ENCODE peak calls at places on chromosomes 2 and 18, in four cellular contexts. One of them, this sample, is unnamed.
A peak's percentile ranks its signal among the peaks of the same experiment; 100 is the strongest.

GRCh38 chr2:169715379-169716228 is 18.0 kb upstream of the KLHL23 start:
- DNase-seq in SJSA1: no peak
- DNase-seq in tibial artery: no peak
- DNase-seq in cardiac muscle cell: peak; percentile 52
- DNase-seq in this sample: no peak

GRCh38 chr2:178479758-178480226 is 465 bp upstream of the PLEKHA3 start:
- DNase-seq in SJSA1: no peak
- DNase-seq in cardiac muscle cell: no peak
- DNase-seq in tibial artery: no peak
- DNase-seq in this sample: no peak

GRCh38 chr2:208608436-208608835 is 201.8 kb downstream of the PTH2R start:
- DNase-seq in SJSA1: no peak
- DNase-seq in cardiac muscle cell: no peak
- DNase-seq in tibial artery: no peak
- DNase-seq in this sample: no peak

GRCh38 chr2:223084873-223085272 is 32.9 kb downstream of the KCNE4 start:
- DNase-seq in tibial artery: no peak
- DNase-seq in SJSA1: no peak
- DNase-seq in cardiac muscle cell: no peak
- DNase-seq in this sample: no peak

GRCh38 chr2:7766302-7766701 is 849.1 kb downstream of the RNF144A start:
- DNase-seq in cardiac muscle cell: no peak
- DNase-seq in tibial artery: no peak
- DNase-seq in SJSA1: no peak
- DNase-seq in this sample: no peak

GRCh38 chr2:97963880-97964279 is 31.9 kb downstream of the TMEM131 start:
- DNase-seq in SJSA1: no peak
- DNase-seq in cardiac muscle cell: peak; percentile 25
- DNase-seq in tibial artery: no peak
- DNase-seq in this sample: no peak

GRCh38 chr2:209368924-209369323 is 54.9 kb upstream of the MAP2 start:
- DNase-seq in SJSA1: peak; percentile 77
- DNase-seq in tibial artery: peak; percentile 73
- DNase-seq in cardiac muscle cell: peak; percentile 91
- DNase-seq in this sample: peak; percentile 62

GRCh38 chr2:135473567-135473966 is 57.5 kb downstream of the ZRANB3 start:
- DNase-seq in SJSA1: peak; percentile 2
- DNase-seq in cardiac muscle cell: peak; percentile 32
- DNase-seq in tibial artery: no peak
- DNase-seq in this sample: no peak

GRCh38 chr18:66344227-66344626 is 259.7 kb downstream of the CDH19 start:
- DNase-seq in SJSA1: no peak
- DNase-seq in tibial artery: no peak
- DNase-seq in cardiac muscle cell: no peak
- DNase-seq in this sample: no peak

GRCh38 chr2:62724886-62725711 is 19.6 kb downstream of the EHBP1 start:
- DNase-seq in SJSA1: no peak
- DNase-seq in cardiac muscle cell: no peak
- DNase-seq in tibial artery: no peak
- DNase-seq in this sample: peak; percentile 71

GRCh38 chr18:62555135-62555534 is 32.3 kb downstream of the ZCCHC2 start:
- DNase-seq in SJSA1: no peak
- DNase-seq in tibial artery: no peak
- DNase-seq in cardiac muscle cell: peak; percentile 22
- DNase-seq in this sample: no peak

GRCh38 chr2:70833246-70833645 is 2.4 kb downstream of the CD207 start:
- DNase-seq in SJSA1: no peak
- DNase-seq in tibial artery: no peak
- DNase-seq in cardiac muscle cell: no peak
- DNase-seq in this sample: no peak

GRCh38 chr2:169095631-169096105 is 26.3 kb downstream of the DHRS9 start:
- DNase-seq in SJSA1: peak; percentile 77
- DNase-seq in tibial artery: no peak
- DNase-seq in cardiac muscle cell: peak; percentile 97
- DNase-seq in this sample: no peak

GRCh38 chr18:49878567-49878966 is 65.2 kb upstream of the ACAA2 start:
- DNase-seq in SJSA1: peak; percentile 45
- DNase-seq in cardiac muscle cell: peak; percentile 77
- DNase-seq in tibial artery: no peak
- DNase-seq in this sample: no peak

GRCh38 chr2:1648241-1649102 is 95.8 kb downstream of the PXDN start:
- DNase-seq in SJSA1: no peak
- DNase-seq in cardiac muscle cell: no peak
- DNase-seq in tibial artery: no peak
- DNase-seq in this sample: no peak

GRCh38 chr2:191846787-191847620 is at the start of gene CAVIN2:
- DNase-seq in SJSA1: peak; percentile 90
- DNase-seq in cardiac muscle cell: peak; percentile 86
- DNase-seq in tibial artery: peak; percentile 75
- DNase-seq in this sample: no peak

GRCh38 chr2:148501545-148501944 is 143.0 kb upstream of the EPC2 start:
- DNase-seq in SJSA1: peak; percentile 54
- DNase-seq in cardiac muscle cell: no peak
- DNase-seq in tibial artery: no peak
- DNase-seq in this sample: no peak

GRCh38 chr2:226398580-226398979 is 401.0 kb downstream of the IRS1 start:
- DNase-seq in SJSA1: no peak
- DNase-seq in tibial artery: no peak
- DNase-seq in cardiac muscle cell: peak; percentile 62
- DNase-seq in this sample: no peak

DNA sequence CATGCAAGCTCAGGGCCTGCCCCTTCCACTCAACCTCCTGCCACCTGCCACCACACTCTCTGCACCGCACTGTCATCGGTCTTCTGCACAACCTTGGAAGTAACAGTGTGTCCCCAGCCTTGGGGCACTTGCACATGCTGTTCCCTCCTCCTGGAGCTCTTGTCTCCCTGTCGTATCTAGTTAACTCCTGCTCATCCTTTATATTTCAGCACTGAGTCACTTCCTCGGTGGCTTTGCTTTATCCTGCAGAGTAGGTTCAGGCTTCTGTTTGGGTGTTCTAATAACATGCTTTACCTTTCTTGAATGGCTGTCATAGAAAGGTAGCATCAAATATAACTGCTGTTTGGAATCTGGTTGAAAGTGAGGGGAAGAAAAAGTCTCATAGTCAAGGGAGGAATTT is 25.3 kb downstream of the PAX8 start:
- DNase-seq in tibial artery: no peak
- DNase-seq in cardiac muscle cell: no peak
- DNase-seq in SJSA1: no peak
- DNase-seq in this sample: no peak
- H3K4me1 ChIP-seq in tibial artery: peaks cover 16% of the 10 kb centered on the region
- H3K4me1 ChIP-seq in cardiac muscle cell: no peaks in the 10 kb centered on the region
- H3K4me1 ChIP-seq in SJSA1: peaks cover 25% of the 10 kb centered on the region
- H3K4me1 ChIP-seq in this sample: peaks cover 4% of the 10 kb centered on the region

DNA sequence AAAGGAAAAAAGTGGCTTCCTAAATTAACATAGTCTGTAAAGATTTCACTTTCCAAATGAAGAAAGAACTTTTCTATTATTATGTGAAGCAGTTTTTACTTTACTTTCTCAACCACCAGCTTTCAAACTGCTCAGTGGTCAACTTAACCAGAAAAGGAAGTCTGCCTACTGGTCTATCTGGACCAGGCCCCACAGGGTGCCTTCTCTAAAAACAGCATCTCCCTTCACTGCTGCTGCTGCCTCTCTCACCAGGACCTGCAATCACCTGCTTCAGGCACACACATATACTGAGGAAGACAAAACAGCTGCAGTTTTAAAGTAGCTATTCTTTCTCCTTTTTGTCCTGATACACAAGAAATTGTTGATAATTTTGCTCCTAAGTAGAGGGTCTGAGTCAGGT is 221.3 kb upstream of the DCC start:
- DNase-seq in cardiac muscle cell: no peak
- DNase-seq in tibial artery: no peak
- DNase-seq in SJSA1: no peak
- DNase-seq in this sample: no peak
- H3K4me3 ChIP-seq in cardiac muscle cell: no peak overlapping the region
- H3K4me3 ChIP-seq in tibial artery: no peak overlapping the region
- H3K4me3 ChIP-seq in SJSA1: no peak overlapping the region
- H3K4me3 ChIP-seq in this sample: no peak overlapping the region

GRCh38 chr2:237290249-237290648 is 123.7 kb downstream of the COL6A3 start:
- DNase-seq in cardiac muscle cell: peak; percentile 92
- DNase-seq in SJSA1: no peak
- DNase-seq in tibial artery: peak; percentile 95
- DNase-seq in this sample: peak; percentile 90
- H3K27ac ChIP-seq in cardiac muscle cell: no peak overlapping the region
- H3K27ac ChIP-seq in SJSA1: peak overlapping the region; percentile 86
- H3K27ac ChIP-seq in tibial artery: peak overlapping the region; percentile 74
- H3K27ac ChIP-seq in this sample: no peak overlapping the region

DNA sequence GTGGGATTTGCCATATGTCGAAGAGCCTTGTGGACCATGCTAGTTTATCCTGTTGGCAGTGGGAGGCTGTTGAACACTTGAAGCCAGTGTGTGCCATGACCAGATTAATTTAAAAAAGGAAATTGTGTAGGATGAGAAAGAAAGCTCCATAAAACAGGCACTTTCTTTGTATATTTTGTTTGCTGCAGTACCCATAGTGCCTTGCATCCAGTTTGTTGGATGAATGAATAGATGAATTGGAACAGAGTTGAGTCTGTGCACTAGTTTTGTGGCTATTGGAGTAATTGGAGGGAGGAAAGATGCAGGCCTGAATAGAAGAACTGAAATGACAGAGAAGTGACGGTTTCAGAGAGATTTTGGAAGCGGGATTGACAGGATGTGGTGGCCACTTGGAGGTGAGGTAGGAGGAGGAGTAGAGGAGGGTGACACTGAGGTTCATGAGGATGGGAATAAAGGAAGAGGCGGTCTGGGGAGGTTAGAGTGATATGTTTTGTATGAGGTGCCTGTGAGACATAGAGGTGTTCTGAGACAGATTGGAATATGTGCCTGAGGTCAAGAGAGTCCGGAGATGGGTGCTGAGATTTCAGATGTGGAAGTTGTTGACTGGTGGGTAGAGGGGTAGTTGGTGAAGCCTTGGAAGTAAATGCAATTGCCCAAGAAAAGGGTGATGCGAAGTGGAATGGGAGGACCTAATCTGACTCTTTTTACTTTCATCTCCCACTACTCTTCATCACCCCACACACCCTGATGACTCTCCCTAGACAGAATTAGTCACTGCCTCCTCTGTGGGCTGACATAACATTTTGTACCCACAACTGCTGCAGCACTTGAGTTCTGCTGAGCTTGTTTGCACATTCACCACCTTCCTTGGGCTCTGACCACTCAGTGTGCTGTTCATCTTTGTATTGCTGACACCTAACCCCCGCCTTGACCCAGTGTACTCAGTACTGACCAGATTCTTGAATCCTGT is 5.1 kb downstream of the DGUOK start:
- DNase-seq in cardiac muscle cell: no peak
- DNase-seq in SJSA1: no peak
- DNase-seq in tibial artery: no peak
- DNase-seq in this sample: no peak
- H3K4me1 ChIP-seq in cardiac muscle cell: peaks cover 12% of the 10 kb centered on the region
- H3K4me1 ChIP-seq in SJSA1: peaks cover 14% of the 10 kb centered on the region
- H3K4me1 ChIP-seq in tibial artery: peaks cover 40% of the 10 kb centered on the region
- H3K4me1 ChIP-seq in this sample: peaks cover 5% of the 10 kb centered on the region

DNA sequence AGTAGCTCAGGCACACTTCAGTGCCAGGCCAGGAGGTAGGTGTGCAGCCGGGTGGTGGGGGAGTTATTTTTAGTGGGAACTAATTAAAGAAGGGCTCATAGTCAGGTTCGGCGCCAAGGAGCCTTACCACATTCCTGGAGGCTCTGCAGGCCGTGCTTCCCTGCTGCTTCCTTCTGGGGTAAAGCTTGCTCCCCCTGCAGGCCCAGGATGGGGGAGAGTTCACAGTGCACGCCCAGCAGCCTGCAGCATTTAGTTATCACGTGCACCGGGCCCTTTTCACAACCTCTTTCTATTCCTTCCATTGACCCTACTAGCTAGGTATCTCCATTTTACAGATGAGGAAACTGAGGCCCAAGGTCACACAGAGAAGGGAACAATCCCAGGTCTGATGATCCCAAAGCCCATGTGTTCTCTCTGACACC is 2.5 kb downstream of the KCNF1 start:
- DNase-seq in cardiac muscle cell: no peak
- DNase-seq in SJSA1: no peak
- DNase-seq in tibial artery: no peak
- DNase-seq in this sample: no peak
- H3K4me3 ChIP-seq in cardiac muscle cell: no peak overlapping the region
- H3K4me3 ChIP-seq in SJSA1: no peak overlapping the region
- H3K4me3 ChIP-seq in tibial artery: no peak overlapping the region
- H3K4me3 ChIP-seq in this sample: no peak overlapping the region

GRCh38 chr2:238928520-238929241 is 80.8 kb downstream of the TWIST2 start:
- DNase-seq in tibial artery: peak; percentile 65
- DNase-seq in SJSA1: no peak
- DNase-seq in cardiac muscle cell: no peak
- DNase-seq in this sample: peak; percentile 67

GRCh38 chr2:238927746-238928519 is 80.0 kb downstream of the TWIST2 start:
- DNase-seq in cardiac muscle cell: no peak
- DNase-seq in tibial artery: peak; percentile 58
- DNase-seq in SJSA1: no peak
- DNase-seq in this sample: no peak

GRCh38 chr2:238926761-238927611 is 79.1 kb downstream of the TWIST2 start:
- DNase-seq in cardiac muscle cell: no peak
- DNase-seq in tibial artery: peak; percentile 61
- DNase-seq in SJSA1: no peak
- DNase-seq in this sample: peak; percentile 55

GRCh38 chr2:238929242-238930081 is 81.6 kb downstream of the TWIST2 start:
- DNase-seq in tibial artery: peak; percentile 87
- DNase-seq in SJSA1: peak; percentile 67
- DNase-seq in cardiac muscle cell: peak; percentile 95
- DNase-seq in this sample: peak; percentile 81

GRCh38 chr2:238930216-238930615 is 82.3 kb downstream of the TWIST2 start:
- DNase-seq in cardiac muscle cell: no peak
- DNase-seq in tibial artery: no peak
- DNase-seq in SJSA1: no peak
- DNase-seq in this sample: peak; percentile 14
- H3K27ac ChIP-seq in cardiac muscle cell: no peak overlapping the region
- H3K27ac ChIP-seq in tibial artery: peak overlapping the region; percentile 32
- H3K27ac ChIP-seq in SJSA1: no peak overlapping the region
- H3K27ac ChIP-seq in this sample: no peak overlapping the region

GRCh38 chr18:43592268-43592667 is 315.0 kb upstream of the SYT4 start:
- DNase-seq in tibial artery: no peak
- DNase-seq in SJSA1: no peak
- DNase-seq in cardiac muscle cell: no peak
- DNase-seq in this sample: no peak
- H3K4me1 ChIP-seq in tibial artery: no peaks in the 10 kb centered on the region
- H3K4me1 ChIP-seq in SJSA1: no peaks in the 10 kb centered on the region
- H3K4me1 ChIP-seq in cardiac muscle cell: no peaks in the 10 kb centered on the region
- H3K4me1 ChIP-seq in this sample: no peaks in the 10 kb centered on the region

GRCh38 chr2:173357351-173357750 is 2.7 kb downstream of the CDCA7 start:
- DNase-seq in tibial artery: no peak
- DNase-seq in SJSA1: no peak
- DNase-seq in cardiac muscle cell: no peak
- DNase-seq in this sample: no peak
- H3K4me3 ChIP-seq in tibial artery: no peak overlapping the region
- H3K4me3 ChIP-seq in SJSA1: no peak overlapping the region
- H3K4me3 ChIP-seq in cardiac muscle cell: peak overlapping the region; percentile 1
- H3K4me3 ChIP-seq in this sample: no peak overlapping the region